ENCODE peak calls at places on chromosomes 13 and 19, in six cellular contexts. H, F, T, G, D and E are unnamed samples.

GRCh38 chr13:91126806-91127205 is 220.7 kb upstream of the MIR17HG start:
- DNase-seq in H (no peak), F (no peak), T (peak; percentile 7), G (no peak), D (no peak), E (no peak)

GRCh38 chr13:23790591-23791170 is 98.5 kb downstream of the MIPEP start:
- DNase-seq in H (no peak), F (no peak), T (peak; percentile 85), G (no peak), D (no peak), E (no peak)

GRCh38 chr13:66222127-66222526 is 1008.0 kb downstream of the PCDH9 start:
- DNase-seq in H (no peak), F (no peak), T (no peak), G (no peak), D (no peak), E (no peak)

GRCh38 chr13:111325941-111326620 is 5.6 kb downstream of the TEX29 start:
- DNase-seq in H (no peak), F (no peak), T (no peak), G (no peak), D (no peak), E (peak; percentile 50)

GRCh38 chr13:94641432-94641941 is 39.8 kb downstream of the GPR180 start:
- DNase-seq in H (no peak), F (peak; percentile 11), T (peak; percentile 95), G (no peak), D (no peak), E (no peak)

GRCh38 chr13:46975173-46975572 is 78.3 kb upstream of the HTR2A start:
- DNase-seq in H (no peak), F (no peak), T (no peak), G (no peak), D (no peak), E (no peak)

GRCh38 chr19:33621811-33622504 is at the start of gene CHST8:
- DNase-seq in H (peak; percentile 92), F (peak; percentile 82), T (peak; percentile 16), G (no peak), D (no peak), E (no peak)

GRCh38 chr19:48230555-48231129 is 25.1 kb downstream of the CARD8 start:
- DNase-seq in H (no peak), F (no peak), T (no peak), G (no peak), D (no peak), E (no peak)

GRCh38 chr13:41457589-41458186 is 338 bp downstream of the RGCC start:
- DNase-seq in H (no peak), F (peak; percentile 29), T (no peak), G (no peak), D (no peak), E (no peak)

GRCh38 chr13:51444922-51445321 is 7.9 kb downstream of the INTS6 start:
- DNase-seq in H (no peak), F (peak; percentile 52), T (peak; percentile 73), G (no peak), D (no peak), E (no peak)

GRCh38 chr13:69199664-69200063 is 908.0 kb upstream of the ATXN8OS start:
- DNase-seq in H (peak; percentile 81), F (no peak), T (no peak), G (no peak), D (no peak), E (no peak)

GRCh38 chr13:44899967-44900366 is 89.3 kb downstream of the NUFIP1 start:
- DNase-seq in H (no peak), F (no peak), T (no peak), G (no peak), D (no peak), E (no peak)

GRCh38 chr13:53012707-53013106 is 15.9 kb upstream of the OLFM4 start:
- DNase-seq in H (no peak), F (no peak), T (no peak), G (no peak), D (no peak), E (no peak)

GRCh38 chr13:67318398-67318797 is 88.3 kb upstream of the PCDH9 start:
- DNase-seq in H (no peak), F (no peak), T (no peak), G (no peak), D (no peak), E (no peak)

GRCh38 chr13:20721454-20722357 is 18.2 kb downstream of the IL17D start:
- DNase-seq in H (peak; percentile 77), F (peak; percentile 85), T (peak; percentile 60), G (peak; percentile 44), D (no peak), E (no peak)

GRCh38 chr13:43988302-43988701 is 108.6 kb downstream of the LACC1 start:
- DNase-seq in H (no peak), F (no peak), T (no peak), G (no peak), D (no peak), E (no peak)

GRCh38 chr13:73937420-73937819 is 196.8 kb downstream of the KLF12 start:
- DNase-seq in H (no peak), F (no peak), T (no peak), G (no peak), D (no peak), E (no peak)

GRCh38 chr19:46461537-46461936 is 9.8 kb downstream of the PNMA8A start:
- DNase-seq in H (no peak), F (no peak), T (no peak), G (no peak), D (no peak), E (no peak)

GRCh38 chr13:24097064-24097463 is 63.5 kb upstream of the SPATA13 start:
- DNase-seq in H (no peak), F (no peak), T (peak; percentile 47), G (peak; percentile 28), D (no peak), E (no peak)

GRCh38 chr13:114047358-114047881 is 73.5 kb upstream of the C13orf46 start:
- DNase-seq in H (no peak), F (no peak), T (no peak), G (no peak), D (no peak), E (no peak)

GRCh38 chr13:42539670-42540069 is 34.3 kb upstream of the TNFSF11 start:
- DNase-seq in H (no peak), F (peak; percentile 38), T (peak; percentile 78), G (no peak), D (no peak), E (no peak)

GRCh38 chr13:50403311-50403710 is 388.1 kb downstream of the KCNRG start:
- DNase-seq in H (no peak), F (no peak), T (no peak), G (no peak), D (no peak), E (no peak)

GRCh38 chr13:39765801-39766463 is 110.5 kb downstream of the COG6 start:
- DNase-seq in H (peak; percentile 52), F (peak; percentile 56), T (no peak), G (no peak), D (peak; percentile 69), E (no peak)

GRCh38 chr13:102948006-102948405 is 102.2 kb downstream of the ERCC5 start:
- DNase-seq in H (peak; percentile 63), F (no peak), T (peak; percentile 16), G (no peak), D (no peak), E (no peak)

GRCh38 chr13:110119943-110120905 is 186.7 kb downstream of the COL4A1 start:
- DNase-seq in H (no peak), F (no peak), T (no peak), G (peak; percentile 54), D (no peak), E (no peak)

GRCh38 chr13:110118106-110118505 is 188.9 kb downstream of the COL4A1 start:
- DNase-seq in H (no peak), F (no peak), T (no peak), G (peak; percentile 46), D (no peak), E (no peak)

GRCh38 chr13:110114351-110114750 is 192.6 kb downstream of the COL4A1 start:
- DNase-seq in H (no peak), F (no peak), T (no peak), G (no peak), D (no peak), E (no peak)

GRCh38 chr13:110113284-110113764 is 193.6 kb downstream of the COL4A1 start:
- DNase-seq in H (no peak), F (no peak), T (peak; percentile 53), G (no peak), D (no peak), E (peak; percentile 64)

GRCh38 chr13:110116072-110116487 is 190.9 kb downstream of the COL4A1 start:
- DNase-seq in H (peak; percentile 86), F (peak; percentile 89), T (peak; percentile 91), G (no peak), D (peak; percentile 40), E (peak; percentile 68)
- TF ChIP-seq CTCF in H (peak; percentile 90), F (peak; percentile 87), T (peak; percentile 74), G (peak; percentile 80), D (no peak), E (no peak)

GRCh38 chr13:33351324-33351723 is 65.8 kb upstream of the STARD13 start:
- DNase-seq in H (no peak), F (no peak), T (peak; percentile 77), G (no peak), D (no peak), E (no peak)
- TF ChIP-seq CTCF in H (no peak), F (no peak), T (peak; percentile 33), G (peak; percentile 17), D (no peak), E (no peak)

GRCh38 chr19:10695401-10696398 is 5.5 kb upstream of the QTRT1 start:
- DNase-seq in H (peak; percentile 100), F (peak; percentile 99), T (peak; percentile 96), G (peak; percentile 92), D (peak; percentile 89), E (peak; percentile 91)

GRCh38 chr19:10701955-10702307 is 692 bp downstream of the QTRT1 start:
- DNase-seq in H (peak; percentile 83), F (peak; percentile 75), T (no peak), G (no peak), D (no peak), E (no peak)

GRCh38 chr19:10694706-10695105 is 6.5 kb upstream of the QTRT1 start:
- DNase-seq in H (no peak), F (no peak), T (no peak), G (no peak), D (no peak), E (no peak)

GRCh38 chr19:10699650-10700335 is 1.4 kb upstream of the QTRT1 start:
- DNase-seq in H (peak; percentile 70), F (peak; percentile 92), T (peak; percentile 76), G (no peak), D (no peak), E (no peak)
- TF ChIP-seq CTCF in H (peak; percentile 69), F (peak; percentile 82), T (peak; percentile 61), G (peak; percentile 68), D (no peak), E (no peak)

GRCh38 chr19:41699231-41699967 is 9.0 kb upstream of the CEACAM5 start:
- DNase-seq in H (no peak), F (no peak), T (no peak), G (no peak), D (no peak), E (peak; percentile 47)

GRCh38 chr19:41699968-41700323 is 8.5 kb upstream of the CEACAM5 start:
- DNase-seq in H (no peak), F (no peak), T (no peak), G (no peak), D (no peak), E (no peak)

GRCh38 chr19:41700381-41701195 is 7.8 kb upstream of the CEACAM5 start:
- DNase-seq in H (no peak), F (no peak), T (no peak), G (no peak), D (no peak), E (peak; percentile 33)

GRCh38 chr19:41702208-41702651 is 6.2 kb upstream of the CEACAM5 start:
- DNase-seq in H (no peak), F (no peak), T (peak; percentile 11), G (no peak), D (no peak), E (no peak)

GRCh38 chr19:41701401-41702075 is 6.9 kb upstream of the CEACAM5 start:
- DNase-seq in H (no peak), F (peak; percentile 87), T (no peak), G (no peak), D (no peak), E (peak; percentile 28)
- TF ChIP-seq CTCF in H (no peak), F (peak; percentile 97), T (no peak), G (no peak), D (no peak), E (no peak)